ENCODE peak calls at places on chromosomes 12 and 14, in four cellular contexts. A, E, T and D are unnamed samples.

GRCh38 chr12:12398026-12398859 is 41.4 kb downstream of the BORCS5 start:
- DNase-seq in E (no peak), T (peak), A (peak), D (peak)

GRCh38 chr12:45388545-45388944 is 172.7 kb downstream of the ANO6 start:
- DNase-seq in T (peak), E (no peak), A (peak), D (peak)

GRCh38 chr12:99619389-99620158 is 28.0 kb upstream of the GARIN6 start:
- DNase-seq in T (no peak), A (peak), E (no peak), D (no peak)

GRCh38 chr12:106417926-106418910 is 60.7 kb downstream of the POLR3B start:
- DNase-seq in E (no peak), A (no peak), T (no peak), D (no peak)

GRCh38 chr12:76920182-76921014 is 41.6 kb upstream of the CSRP2 start:
- DNase-seq in T (no peak), E (no peak), A (no peak), D (no peak)

GRCh38 chr12:65566776-65567175 is 257.5 kb upstream of the HMGA2 start:
- DNase-seq in A (no peak), T (no peak), E (no peak), D (no peak)

GRCh38 chr12:132245521-132246101 is 83.8 kb downstream of the GALNT9 start:
- DNase-seq in T (no peak), A (no peak), E (no peak), D (no peak)

GRCh38 chr14:53567236-53567785 is 389.3 kb downstream of the BMP4 start:
- DNase-seq in T (no peak), A (no peak), E (no peak), D (no peak)

GRCh38 chr14:89551432-89551831 is 134.4 kb upstream of the FOXN3 start:
- DNase-seq in E (no peak), T (no peak), A (no peak), D (no peak)

GRCh38 chr12:21428241-21428640 is 9.2 kb upstream of the PYROXD1 start:
- DNase-seq in T (no peak), A (no peak), E (no peak), D (no peak)

GRCh38 chr14:65200454-65200853 is 98.1 kb upstream of the MAX start:
- DNase-seq in E (no peak), A (no peak), T (no peak), D (no peak)

GRCh38 chr14:53047302-53047701 is 96.5 kb upstream of the FERMT2 start:
- DNase-seq in E (no peak), T (no peak), A (no peak), D (no peak)

GRCh38 chr14:72617391-72618011 is 276.4 kb downstream of the DPF3 start:
- DNase-seq in T (no peak), E (no peak), A (no peak), D (peak)

GRCh38 chr12:78096909-78097597 is 266.4 kb downstream of the NAV3 start:
- DNase-seq in T (no peak), E (no peak), A (no peak), D (no peak)

GRCh38 chr14:92951912-92952471 is 29.0 kb downstream of the CHGA start:
- DNase-seq in T (peak), A (peak), E (peak), D (peak)

GRCh38 chr12:25496098-25496587 is 56.9 kb downstream of the LMNTD1 start:
- DNase-seq in A (no peak), T (no peak), E (no peak), D (no peak)

GRCh38 chr14:97380539-97380941 is 583.4 kb downstream of the VRK1 start:
- DNase-seq in A (peak), T (no peak), E (no peak), D (no peak)

GRCh38 chr12:90484130-90484529 is 470.8 kb downstream of the CCER1 start:
- DNase-seq in E (no peak), A (no peak), T (no peak), D (no peak)

GRCh38 chr12:6845395-6845794 is 4.7 kb downstream of the GNB3 start:
- DNase-seq in T (peak), E (no peak), A (no peak), D (no peak)

GRCh38 chr12:14396071-14396470 is 30.6 kb downstream of the ATF7IP start:
- DNase-seq in A (no peak), E (no peak), T (no peak), D (no peak)

GRCh38 chr12:40614923-40615322 is 77.3 kb upstream of the CNTN1 start:
- DNase-seq in A (no peak), E (no peak), T (no peak), D (no peak)

GRCh38 chr12:46233418-46233817 is 35.4 kb downstream of the SLC38A1 start:
- DNase-seq in E (peak), T (no peak), A (no peak), D (no peak)

GRCh38 chr12:64104376-64104775 is 117.7 kb downstream of the KICS2 start:
- DNase-seq in T (peak), A (no peak), E (no peak), D (no peak)

GRCh38 chr14:54792288-54792687 is 110.3 kb downstream of the GCH1 start:
- DNase-seq in A (no peak), T (no peak), E (no peak), D (no peak)

GRCh38 chr12:55721601-55722213 is 1.5 kb downstream of the RDH5 start:
- DNase-seq in E (no peak), T (no peak), A (no peak), D (no peak)

GRCh38 chr14:30656190-30656632 is 34.1 kb downstream of the SCFD1 start:
- DNase-seq in T (peak), A (peak), E (no peak), D (peak)

GRCh38 chr14:102824832-102825231 is 47.6 kb downstream of the TRAF3 start:
- DNase-seq in A (peak), E (no peak), T (no peak), D (no peak)

GRCh38 chr12:10612110-10612509 is 1.3 kb downstream of the MAGOHB start:
- DNase-seq in A (no peak), T (no peak), E (no peak), D (no peak)

GRCh38 chr12:58288191-58288590 is 346.8 kb downstream of the ATP23 start:
- DNase-seq in A (no peak), T (no peak), E (no peak), D (no peak)

GRCh38 chr14:70666364-70666691 is 24.6 kb downstream of the TTC9 start:
- DNase-seq in T (no peak), E (no peak), A (no peak), D (no peak)

GRCh38 chr14:20421267-20421666 is 8.0 kb upstream of the TEP1 start:
- DNase-seq in A (no peak), E (no peak), T (no peak), D (no peak)
- TF ChIP-seq EP300 in A (no peak), E (no peak), T (no peak), D (no peak)

GRCh38 chr14:99784508-99784907 is 8.7 kb upstream of the EML1 start:
- DNase-seq in T (no peak), A (no peak), E (no peak), D (no peak)
- H3K4me3 ChIP-seq in T (no peak), A (no peak), E (no peak), D (no peak)

DNA sequence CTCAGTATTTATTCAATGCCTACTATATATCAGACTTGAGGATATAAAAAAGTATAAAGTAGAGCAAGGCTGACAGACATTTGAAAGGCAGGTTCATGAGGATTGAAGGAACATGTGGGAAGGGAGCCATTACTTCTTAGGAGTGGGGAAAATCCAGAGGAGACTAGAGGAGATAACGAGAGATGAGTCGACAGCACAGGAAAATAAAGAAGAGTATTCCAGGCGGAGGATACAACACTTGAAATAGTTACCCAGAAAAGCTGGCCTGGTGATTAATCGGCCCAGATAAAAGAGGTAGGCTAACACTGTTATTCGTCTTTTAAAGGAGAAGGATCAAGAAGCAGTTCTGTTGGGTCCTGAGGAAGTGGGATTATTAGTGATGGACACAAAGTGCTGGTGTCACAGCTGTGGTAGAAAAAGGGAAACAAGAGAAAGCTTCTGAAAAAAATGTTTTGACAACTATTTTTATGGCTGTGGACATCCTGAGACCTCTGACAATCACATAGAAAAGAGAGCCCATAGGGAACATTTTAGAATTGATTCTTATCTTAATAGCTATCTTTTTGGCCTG is 425.3 kb downstream of the ZFP36L1 start:
- DNase-seq in T (no peak), E (no peak), A (no peak), D (no peak)
- TF ChIP-seq EP300 in T (no peak), E (no peak), A (no peak), D (no peak)

DNA sequence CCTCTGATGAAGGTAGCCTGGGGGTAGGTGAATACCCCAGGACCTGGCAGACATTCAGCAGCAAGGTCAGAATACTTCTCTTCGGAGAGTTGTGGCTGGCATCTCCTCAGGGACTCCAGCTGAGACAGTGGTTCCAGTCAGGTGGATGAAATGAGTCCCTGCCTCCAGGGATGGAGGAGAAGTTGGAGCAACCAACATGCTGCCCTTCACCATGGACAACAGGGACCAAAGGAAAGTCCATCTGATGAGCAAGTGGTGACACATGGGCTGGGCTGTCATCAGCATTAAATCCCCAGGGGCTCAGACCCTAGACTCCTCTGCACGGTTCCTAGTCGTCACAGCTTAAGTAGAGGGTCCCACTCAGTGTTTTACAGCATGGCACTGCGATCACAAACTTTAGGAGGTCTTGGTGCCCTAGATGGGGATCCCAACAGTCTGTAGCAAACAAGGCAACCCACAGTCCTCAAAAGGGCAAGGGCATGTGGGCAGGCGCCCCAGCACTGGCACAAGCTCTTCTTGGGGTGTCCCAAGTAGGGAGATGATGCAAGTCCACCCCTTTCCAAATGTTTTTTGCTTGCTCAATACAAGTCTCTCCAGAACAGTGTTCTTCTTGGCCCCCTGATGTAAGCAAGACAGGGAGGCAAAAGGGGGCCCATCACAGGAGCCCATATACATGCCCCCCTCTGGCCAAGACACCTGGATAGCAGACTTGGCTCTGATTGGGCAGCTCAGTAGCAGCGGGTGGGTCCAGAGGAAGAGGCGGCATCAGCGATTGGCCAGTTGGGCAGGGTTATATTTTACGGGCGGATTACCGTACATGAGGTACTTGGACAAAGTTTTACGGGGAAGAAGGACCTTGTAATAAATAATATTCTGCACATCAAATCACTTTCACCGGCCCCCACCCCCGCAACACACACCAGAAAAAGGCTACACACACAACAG is 10.8 kb upstream of the CDH24 start:
- DNase-seq in T (no peak), A (no peak), E (no peak), D (no peak)
- H3K4me3 ChIP-seq in T (no peak), A (no peak), E (no peak), D (no peak)